ENCODE peak calls at places on chromosomes 2 and 18, in five cellular contexts. One of them, this sample, is unnamed.

GRCh38 chr18:62264984-62265383 is 60.1 kb upstream of the TNFRSF11A start:
- DNase-seq in GM13976: no peak
- DNase-seq in A172: no peak
- DNase-seq in posterior cingulate gyrus: no peak
- DNase-seq in astrocyte of the spinal cord: no peak
- DNase-seq in this sample: no peak

GRCh38 chr2:127187831-127188230 is 32.3 kb downstream of the CYP27C1 start:
- DNase-seq in GM13976: no peak
- DNase-seq in posterior cingulate gyrus: peak; percentile 59
- DNase-seq in astrocyte of the spinal cord: no peak
- DNase-seq in A172: no peak
- DNase-seq in this sample: no peak

GRCh38 chr2:238069021-238069709 is 8.4 kb downstream of the SCLY start:
- DNase-seq in astrocyte of the spinal cord: no peak
- DNase-seq in A172: no peak
- DNase-seq in GM13976: no peak
- DNase-seq in posterior cingulate gyrus: no peak
- DNase-seq in this sample: no peak

GRCh38 chr2:105753380-105753779 is 8.7 kb downstream of the NCK2 start:
- DNase-seq in GM13976: no peak
- DNase-seq in astrocyte of the spinal cord: no peak
- DNase-seq in posterior cingulate gyrus: no peak
- DNase-seq in A172: no peak
- DNase-seq in this sample: no peak

GRCh38 chr2:203936535-203936934 is at the start of gene ICOS:
- DNase-seq in posterior cingulate gyrus: no peak
- DNase-seq in astrocyte of the spinal cord: no peak
- DNase-seq in A172: no peak
- DNase-seq in GM13976: no peak
- DNase-seq in this sample: no peak

GRCh38 chr2:47534179-47534919 is 131.4 kb downstream of the MSH2 start:
- DNase-seq in A172: peak; percentile 99
- DNase-seq in astrocyte of the spinal cord: peak; percentile 84
- DNase-seq in GM13976: no peak
- DNase-seq in posterior cingulate gyrus: peak; percentile 93
- DNase-seq in this sample: peak; percentile 2

GRCh38 chr2:45930396-45930792 is 278.9 kb downstream of the PRKCE start:
- DNase-seq in A172: peak; percentile 92
- DNase-seq in astrocyte of the spinal cord: peak; percentile 16
- DNase-seq in posterior cingulate gyrus: no peak
- DNase-seq in GM13976: no peak
- DNase-seq in this sample: no peak

GRCh38 chr18:56148373-56148772 is 490.0 kb downstream of the TXNL1 start:
- DNase-seq in astrocyte of the spinal cord: peak; percentile 82
- DNase-seq in A172: peak; percentile 50
- DNase-seq in posterior cingulate gyrus: no peak
- DNase-seq in GM13976: no peak
- DNase-seq in this sample: no peak

GRCh38 chr2:119260636-119261497 is 37.2 kb downstream of the STEAP3 start:
- DNase-seq in GM13976: no peak
- DNase-seq in A172: peak; percentile 35
- DNase-seq in posterior cingulate gyrus: no peak
- DNase-seq in astrocyte of the spinal cord: peak; percentile 45
- DNase-seq in this sample: no peak

GRCh38 chr2:215697496-215697895 is 261.6 kb upstream of the FN1 start:
- DNase-seq in astrocyte of the spinal cord: no peak
- DNase-seq in GM13976: no peak
- DNase-seq in posterior cingulate gyrus: no peak
- DNase-seq in A172: no peak
- DNase-seq in this sample: no peak

GRCh38 chr2:191220671-191221070 is 24.5 kb upstream of the MYO1B start:
- DNase-seq in posterior cingulate gyrus: no peak
- DNase-seq in A172: no peak
- DNase-seq in astrocyte of the spinal cord: no peak
- DNase-seq in GM13976: no peak
- DNase-seq in this sample: no peak

GRCh38 chr2:234463626-234464290 is 33.1 kb downstream of the ARL4C start:
- DNase-seq in GM13976: no peak
- DNase-seq in A172: no peak
- DNase-seq in astrocyte of the spinal cord: no peak
- DNase-seq in posterior cingulate gyrus: no peak
- DNase-seq in this sample: peak; percentile 80

GRCh38 chr2:43133708-43134570 is 92.5 kb downstream of the ZFP36L2 start:
- DNase-seq in A172: no peak
- DNase-seq in GM13976: peak; percentile 63
- DNase-seq in posterior cingulate gyrus: peak; percentile 80
- DNase-seq in astrocyte of the spinal cord: no peak
- DNase-seq in this sample: no peak

This sample was measured in COR-L47.